ENCODE peak calls at places on chromosome 2, in six cellular contexts. A is lower lobe of right lung, Z is tibial nerve, O is A549, M is WTC11, H is cardiac muscle cell. L is an unnamed sample.

GRCh38 chr2:212034841-212035585 is 503.6 kb downstream of the ERBB4 start:
- DNase-seq in A (no peak), Z (no peak), O (no peak), M (no peak), H (no peak), L (no peak)

GRCh38 chr2:17271401-17271800 is 246.8 kb downstream of the RAD51AP2 start:
- DNase-seq in A (no peak), Z (no peak), O (no peak), M (no peak), H (no peak), L (no peak)

GRCh38 chr2:72754628-72755320 is 71.1 kb downstream of the EXOC6B start:
- DNase-seq in A (no peak), Z (no peak), O (no peak), M (no peak), H (no peak), L (no peak)

GRCh38 chr2:241551599-241551997 is 6.9 kb upstream of the BOK start:
- DNase-seq in A (no peak), Z (no peak), O (no peak), M (no peak), H (no peak), L (no peak)

GRCh38 chr2:15780234-15780633 is 160.1 kb upstream of the MYCN start:
- DNase-seq in A (no peak), Z (no peak), O (no peak), M (no peak), H (no peak), L (no peak)

GRCh38 chr2:24912523-24912922 is 7.5 kb downstream of the ADCY3 start:
- DNase-seq in A (no peak), Z (no peak), O (no peak), M (no peak), H (no peak), L (no peak)

GRCh38 chr2:86315084-86315483 is 22.3 kb downstream of the REEP1 start:
- DNase-seq in A (no peak), Z (no peak), O (no peak), M (no peak), H (no peak), L (no peak)

GRCh38 chr2:7089284-7089683 is 172.1 kb downstream of the RNF144A start:
- DNase-seq in A (no peak), Z (no peak), O (no peak), M (no peak), H (no peak), L (no peak)

GRCh38 chr2:10123281-10123680 is 742 bp downstream of the RRM2 start:
- DNase-seq in A (no peak), Z (no peak), O (no peak), M (no peak), H (no peak), L (no peak)

GRCh38 chr2:46866770-46867246 is 48.8 kb downstream of the MCFD2 start:
- DNase-seq in A (peak; percentile 63), Z (peak; percentile 70), O (no peak), M (no peak), H (peak; percentile 52), L (no peak)

GRCh38 chr2:172931256-172931894 is 144.3 kb upstream of the MAP3K20 start:
- DNase-seq in A (no peak), Z (peak; percentile 23), O (no peak), M (no peak), H (peak; percentile 76), L (no peak)

GRCh38 chr2:74632939-74633312 is 15.2 kb downstream of the M1AP start:
- DNase-seq in A (no peak), Z (no peak), O (no peak), M (no peak), H (no peak), L (no peak)

GRCh38 chr2:20635698-20636584 is 15.0 kb downstream of the HS1BP3 start:
- DNase-seq in A (peak; percentile 85), Z (peak; percentile 92), O (peak; percentile 87), M (peak; percentile 93), H (peak; percentile 87), L (peak; percentile 87)

GRCh38 chr2:154995332-154995731 is 296.8 kb downstream of the KCNJ3 start:
- DNase-seq in A (no peak), Z (no peak), O (no peak), M (no peak), H (no peak), L (no peak)

GRCh38 chr2:165253178-165253577 is 14.0 kb downstream of the SCN2A start:
- DNase-seq in A (no peak), Z (no peak), O (no peak), M (no peak), H (no peak), L (no peak)

GRCh38 chr2:201483337-201483736 is 31.8 kb downstream of the STRADB start:
- DNase-seq in A (no peak), Z (no peak), O (no peak), M (no peak), H (no peak), L (no peak)

GRCh38 chr2:27379840-27380625 is 501 bp downstream of the ZNF513 start:
- DNase-seq in A (peak; percentile 85), Z (peak; percentile 67), O (no peak), M (no peak), H (peak; percentile 33), L (no peak)

GRCh38 chr2:168196764-168197180 is 50.6 kb downstream of the STK39 start:
- DNase-seq in A (no peak), Z (no peak), O (no peak), M (no peak), H (no peak), L (no peak)

GRCh38 chr2:13585732-13586131 is 869.0 kb downstream of the TRIB2 start:
- DNase-seq in A (no peak), Z (no peak), O (no peak), M (no peak), H (no peak), L (no peak)

GRCh38 chr2:205898744-205899143 is 187.2 kb downstream of the INO80D start:
- DNase-seq in A (no peak), Z (no peak), O (no peak), M (no peak), H (no peak), L (no peak)

GRCh38 chr2:171923206-171923605 is 945 bp downstream of the HAT1 start:
- DNase-seq in A (no peak), Z (no peak), O (no peak), M (no peak), H (peak; percentile 72), L (no peak)

GRCh38 chr2:19073522-19073921 is 284.9 kb downstream of the OSR1 start:
- DNase-seq in A (no peak), Z (no peak), O (peak; percentile 59), M (peak; percentile 53), H (peak; percentile 7), L (no peak)

GRCh38 chr2:185188656-185189055 is 549.9 kb upstream of the FSIP2 start:
- DNase-seq in A (no peak), Z (no peak), O (no peak), M (no peak), H (no peak), L (no peak)

GRCh38 chr2:72134408-72134996 is 13.2 kb downstream of the CYP26B1 start:
- DNase-seq in A (no peak), Z (no peak), O (no peak), M (no peak), H (no peak), L (no peak)

GRCh38 chr2:70766357-70767093 is 1.5 kb downstream of the ADD2 start:
- DNase-seq in A (no peak), Z (no peak), O (no peak), M (no peak), H (no peak), L (no peak)

GRCh38 chr2:70767094-70767698 is 804 bp downstream of the ADD2 start:
- DNase-seq in A (peak; percentile 43), Z (no peak), O (peak; percentile 45), M (peak; percentile 70), H (no peak), L (peak; percentile 55)

GRCh38 chr2:70769450-70769849 is 1.4 kb upstream of the ADD2 start:
- DNase-seq in A (no peak), Z (no peak), O (no peak), M (no peak), H (no peak), L (no peak)

GRCh38 chr2:70768585-70769085 is 635 bp upstream of the ADD2 start:
- DNase-seq in A (no peak), Z (no peak), O (no peak), M (no peak), H (no peak), L (no peak)

DNA sequence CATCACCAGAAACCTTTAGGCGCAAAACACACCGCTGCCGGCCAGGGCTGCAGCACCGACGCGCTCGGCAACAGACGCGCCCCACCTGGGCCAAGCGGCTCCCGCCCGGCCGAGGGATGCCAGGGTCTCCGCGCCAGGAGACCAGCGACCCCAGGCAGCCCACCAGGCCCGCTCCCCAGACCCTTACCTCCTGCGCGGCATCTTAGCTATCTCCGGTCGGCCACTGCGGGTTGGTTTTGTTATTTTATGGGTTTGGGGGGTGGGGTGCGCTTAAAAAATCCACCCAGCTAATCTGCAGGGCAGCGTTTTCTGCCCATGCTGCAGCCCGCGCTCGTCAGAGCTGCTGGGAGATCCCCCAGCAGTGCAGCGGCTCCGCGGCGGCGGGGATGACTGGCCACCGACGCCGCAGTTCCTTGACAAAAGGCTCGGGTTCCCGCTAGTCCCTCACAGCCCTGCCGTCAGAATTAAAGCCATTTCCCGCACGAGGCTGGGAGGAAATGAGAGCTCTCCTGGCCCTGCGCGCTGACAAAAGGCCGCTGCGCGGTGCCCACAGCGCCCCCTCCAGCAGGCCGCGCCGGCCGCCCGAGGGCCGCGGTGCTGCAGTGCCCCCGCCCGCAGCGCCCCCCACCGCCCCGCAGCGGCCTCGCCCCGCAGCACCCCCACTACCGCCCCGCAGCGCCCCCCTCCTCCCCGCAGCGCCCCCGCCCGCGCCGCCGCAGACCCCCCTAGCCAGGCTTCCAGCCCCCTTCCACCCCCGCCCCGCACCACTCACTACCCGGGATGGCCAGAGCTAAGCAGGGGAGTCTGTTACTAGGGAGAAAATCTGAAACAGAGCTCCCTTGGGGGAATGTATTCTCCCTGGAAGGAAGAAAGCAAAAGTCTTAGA is at the start of gene ADD2:
- DNase-seq in A (peak; percentile 43), Z (no peak), O (peak; percentile 76), M (peak; percentile 74), H (peak; percentile 42), L (peak; percentile 70)
- TF ChIP-seq CTCF in A (peak; percentile 18), Z (no peak), O (peak; percentile 97), M (peak; percentile 25), H (peak; percentile 35), L (peak; percentile 28)

GRCh38 chr2:135819211-135819610 is 17.8 kb downstream of the LCT start:
- DNase-seq in A (no peak), Z (no peak), O (peak; percentile 18), M (peak; percentile 47), H (peak; percentile 41), L (no peak)
- TF ChIP-seq CTCF in A (no peak), Z (no peak), O (peak; percentile 39), M (no peak), H (peak; percentile 41), L (peak; percentile 22)

GRCh38 chr2:54497738-54498680 is 41.9 kb downstream of the SPTBN1 start:
- DNase-seq in A (no peak), Z (no peak), O (no peak), M (peak; percentile 29), H (peak; percentile 61), L (no peak)
- TF ChIP-seq CTCF in A (peak; percentile 38), Z (peak; percentile 26), O (peak; percentile 30), M (no peak), H (peak; percentile 46), L (no peak)

DNA sequence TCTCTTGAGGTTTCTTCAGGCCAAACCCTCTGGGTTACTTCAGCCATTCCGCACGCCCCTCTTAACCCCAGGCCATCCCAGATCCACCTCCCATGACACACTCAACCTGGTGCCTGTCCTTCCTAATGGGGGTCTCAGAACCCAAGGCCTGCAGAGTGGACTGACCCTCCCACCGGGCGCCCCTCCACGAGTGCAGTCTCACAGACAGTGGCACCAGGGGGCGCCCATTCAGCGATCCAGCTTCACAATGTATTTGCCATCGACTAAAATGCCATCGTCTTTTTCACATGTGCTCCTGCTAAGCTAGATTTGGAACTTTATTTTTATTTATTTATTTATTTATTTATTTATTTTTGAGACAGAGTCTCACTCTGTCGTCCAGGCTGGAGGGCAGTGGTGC is 38.5 kb downstream of the INPP5D start:
- DNase-seq in A (no peak), Z (no peak), O (no peak), M (peak; percentile 66), H (peak; percentile 32), L (no peak)
- TF ChIP-seq CTCF in A (peak; percentile 36), Z (no peak), O (peak; percentile 26), M (peak; percentile 22), H (peak; percentile 38), L (peak; percentile 19)

L was measured in GM13976.